ENCODE peak calls at places on chromosomes 13 and 19, in nine cellular contexts. X is glutamatergic neuron; P is uterus; O is HS-5; M is effector memory CD4-positive, alpha-beta T cell; T is anterior cingulate cortex; Y is dorsolateral prefrontal cortex; H is T-helper 9 cell; B is HT1080. F is an unnamed sample.

GRCh38 chr13:108361769-108362168 is 92.3 kb downstream of the TNFSF13B start:
- DNase-seq in O (no peak), H (no peak), M (no peak), P (no peak), X (peak), T (no peak), Y (no peak), B (no peak), F (no peak)

GRCh38 chr19:17262557-17262956 is 2.0 kb downstream of the USHBP1 start:
- DNase-seq in O (no peak), B (no peak), X (no peak), T (no peak), Y (no peak), M (no peak), P (no peak), H (no peak), F (no peak)

GRCh38 chr19:21603431-21604153 is 98.2 kb downstream of the ZNF429 start:
- DNase-seq in Y (no peak), O (no peak), H (no peak), T (no peak), M (no peak), B (no peak), X (no peak), P (no peak), F (no peak)

GRCh38 chr13:94139393-94139995 is 340.0 kb downstream of the DCT start:
- DNase-seq in T (no peak), B (no peak), M (no peak), X (no peak), P (no peak), Y (no peak), H (no peak), O (no peak), F (no peak)

GRCh38 chr19:43726736-43727592 is 11.1 kb downstream of the IRGC start:
- DNase-seq in O (no peak), X (no peak), P (no peak), T (no peak), B (no peak), M (no peak), H (no peak), Y (no peak), F (no peak)

GRCh38 chr13:113863511-113864302 is at the start of gene GAS6:
- DNase-seq in P (peak), Y (no peak), O (no peak), T (no peak), H (no peak), B (no peak), X (peak), M (no peak), F (peak)

GRCh38 chr19:52297601-52298358 is 811 bp downstream of the ZNF480 start:
- DNase-seq in O (no peak), Y (no peak), M (no peak), B (no peak), P (no peak), X (peak), T (no peak), H (no peak), F (peak)

GRCh38 chr19:33521480-33522370 is at the start of gene PEPD:
- DNase-seq in T (peak), H (peak), P (peak), X (peak), Y (peak), M (peak), B (peak), O (peak), F (peak)

GRCh38 chr13:107531816-107532215 is 683.5 kb downstream of the LIG4 start:
- DNase-seq in X (no peak), T (no peak), O (no peak), M (no peak), P (no peak), B (no peak), Y (no peak), H (no peak), F (no peak)

GRCh38 chr19:50416034-50416814 is 2.5 kb upstream of the SPIB start:
- DNase-seq in P (no peak), Y (no peak), B (no peak), M (no peak), T (no peak), X (no peak), H (no peak), O (no peak), F (no peak)

GRCh38 chr19:1945899-1946298 is 4.9 kb downstream of the CSNK1G2 start:
- DNase-seq in P (peak), H (no peak), M (no peak), B (no peak), X (peak), Y (no peak), O (no peak), T (no peak), F (no peak)

GRCh38 chr19:33905473-33905936 is 108.8 kb downstream of the KCTD15 start:
- DNase-seq in M (no peak), H (no peak), X (peak), P (no peak), Y (no peak), O (no peak), T (no peak), B (no peak), F (no peak)

GRCh38 chr13:31945202-31945978 is 86.2 kb upstream of the FRY start:
- DNase-seq in H (no peak), B (peak), O (peak), Y (peak), T (no peak), M (no peak), P (peak), X (no peak), F (no peak)

GRCh38 chr13:74287672-74288169 is 153.5 kb upstream of the KLF12 start:
- DNase-seq in H (peak), P (peak), X (peak), M (peak), O (no peak), T (peak), Y (peak), B (peak), F (peak)

GRCh38 chr19:55209430-55210119 is at the start of gene PTPRH:
- DNase-seq in B (no peak), P (no peak), X (no peak), Y (no peak), H (no peak), M (no peak), O (no peak), T (no peak), F (no peak)

GRCh38 chr13:42355118-42355840 is 83.3 kb downstream of the AKAP11 start:
- DNase-seq in X (no peak), P (no peak), B (no peak), O (no peak), T (no peak), H (peak), M (no peak), Y (no peak), F (no peak)

GRCh38 chr13:72805663-72806341 is 23.9 kb downstream of the PIBF1 start:
- DNase-seq in Y (no peak), O (no peak), X (no peak), P (no peak), H (no peak), M (no peak), B (no peak), T (no peak), F (no peak)

GRCh38 chr13:97901716-97902115 is 51.8 kb upstream of the IPO5 start:
- DNase-seq in X (no peak), P (no peak), Y (no peak), M (no peak), H (no peak), B (no peak), T (no peak), O (no peak), F (no peak)

GRCh38 chr19:35959968-35960320 is 23.8 kb downstream of the LRFN3 start:
- DNase-seq in M (no peak), H (no peak), P (no peak), Y (no peak), T (no peak), X (no peak), O (no peak), B (no peak), F (no peak)

GRCh38 chr19:3494559-3494958 is 5.9 kb downstream of the DOHH start:
- DNase-seq in O (no peak), H (peak), T (no peak), B (no peak), Y (no peak), P (no peak), M (no peak), X (no peak), F (no peak)

GRCh38 chr19:54190942-54191670 is at the start of gene TSEN34:
- DNase-seq in X (peak), T (no peak), O (peak), P (peak), M (peak), B (no peak), Y (peak), H (peak), F (peak)

F was measured in hypothalamus.